ENCODE peak calls at places on chromosomes 2 and 18, in five cellular contexts. One of them, this sample, is unnamed.

GRCh38 chr2:237189799-237190198 is 104.1 kb downstream of the COPS8 start:
- DNase-seq in breast epithelium: no peak
- DNase-seq in fibroblast of pulmonary artery: no peak
- DNase-seq in A549: no peak
- DNase-seq in hepatocyte: no peak
- DNase-seq in this sample: no peak

GRCh38 chr2:36586672-36587071 is 11.3 kb downstream of the FEZ2 start:
- DNase-seq in hepatocyte: no peak
- DNase-seq in A549: no peak
- DNase-seq in breast epithelium: no peak
- DNase-seq in fibroblast of pulmonary artery: no peak
- DNase-seq in this sample: no peak

GRCh38 chr2:240822280-240822847 is 2.3 kb upstream of the KIF1A start:
- DNase-seq in A549: no peak
- DNase-seq in fibroblast of pulmonary artery: no peak
- DNase-seq in breast epithelium: no peak
- DNase-seq in hepatocyte: no peak
- DNase-seq in this sample: no peak

GRCh38 chr2:119849838-119850565 is 90.3 kb downstream of the PTPN4 start:
- DNase-seq in A549: no peak
- DNase-seq in fibroblast of pulmonary artery: no peak
- DNase-seq in breast epithelium: no peak
- DNase-seq in hepatocyte: no peak
- DNase-seq in this sample: no peak

GRCh38 chr2:198441246-198441645 is 636.9 kb downstream of the PLCL1 start:
- DNase-seq in breast epithelium: no peak
- DNase-seq in A549: no peak
- DNase-seq in fibroblast of pulmonary artery: no peak
- DNase-seq in hepatocyte: no peak
- DNase-seq in this sample: no peak

GRCh38 chr2:27832396-27832795 is 57.8 kb downstream of the RBKS start:
- DNase-seq in hepatocyte: no peak
- DNase-seq in fibroblast of pulmonary artery: peak
- DNase-seq in A549: no peak
- DNase-seq in breast epithelium: no peak
- DNase-seq in this sample: no peak

GRCh38 chr2:237181844-237182243 is 96.2 kb downstream of the COPS8 start:
- DNase-seq in hepatocyte: peak
- DNase-seq in A549: peak
- DNase-seq in breast epithelium: no peak
- DNase-seq in fibroblast of pulmonary artery: peak
- DNase-seq in this sample: no peak

GRCh38 chr2:122129399-122129798 is 373.9 kb downstream of the TSN start:
- DNase-seq in hepatocyte: no peak
- DNase-seq in A549: no peak
- DNase-seq in fibroblast of pulmonary artery: no peak
- DNase-seq in breast epithelium: no peak
- DNase-seq in this sample: no peak

GRCh38 chr18:9539283-9539682 is 64.0 kb downstream of the RALBP1 start:
- DNase-seq in A549: no peak
- DNase-seq in hepatocyte: no peak
- DNase-seq in breast epithelium: no peak
- DNase-seq in fibroblast of pulmonary artery: peak
- DNase-seq in this sample: no peak

GRCh38 chr2:27737676-27738348 is 33.7 kb upstream of the MRPL33 start:
- DNase-seq in A549: peak
- DNase-seq in hepatocyte: peak
- DNase-seq in breast epithelium: no peak
- DNase-seq in fibroblast of pulmonary artery: peak
- DNase-seq in this sample: no peak

GRCh38 chr2:230793573-230794359 is 71.0 kb upstream of the ITM2C start:
- DNase-seq in breast epithelium: no peak
- DNase-seq in hepatocyte: peak
- DNase-seq in fibroblast of pulmonary artery: peak
- DNase-seq in A549: peak
- DNase-seq in this sample: no peak

GRCh38 chr2:1300284-1300683 is 113.0 kb upstream of the TPO start:
- DNase-seq in hepatocyte: no peak
- DNase-seq in A549: no peak
- DNase-seq in fibroblast of pulmonary artery: no peak
- DNase-seq in breast epithelium: no peak
- DNase-seq in this sample: no peak

GRCh38 chr2:171966268-171966667 is 33.5 kb upstream of the METAP1D start:
- DNase-seq in fibroblast of pulmonary artery: no peak
- DNase-seq in breast epithelium: no peak
- DNase-seq in hepatocyte: no peak
- DNase-seq in A549: no peak
- DNase-seq in this sample: no peak

GRCh38 chr2:65503746-65504145 is 71.3 kb upstream of the SPRED2 start:
- DNase-seq in A549: no peak
- DNase-seq in fibroblast of pulmonary artery: no peak
- DNase-seq in hepatocyte: no peak
- DNase-seq in breast epithelium: no peak
- DNase-seq in this sample: no peak

GRCh38 chr2:24642351-24642750 is 150.8 kb downstream of the PTRHD1 start:
- DNase-seq in fibroblast of pulmonary artery: no peak
- DNase-seq in hepatocyte: no peak
- DNase-seq in A549: no peak
- DNase-seq in breast epithelium: no peak
- DNase-seq in this sample: no peak

GRCh38 chr2:76197842-76198448 is 487.2 kb upstream of the GCFC2 start:
- DNase-seq in breast epithelium: peak
- DNase-seq in hepatocyte: peak
- DNase-seq in A549: peak
- DNase-seq in fibroblast of pulmonary artery: peak
- DNase-seq in this sample: peak

GRCh38 chr18:48393170-48393569 is 16.0 kb downstream of the ZBTB7C start:
- DNase-seq in hepatocyte: no peak
- DNase-seq in A549: no peak
- DNase-seq in fibroblast of pulmonary artery: no peak
- DNase-seq in breast epithelium: no peak
- DNase-seq in this sample: no peak

GRCh38 chr18:37705016-37705415 is 139.4 kb upstream of the CELF4 start:
- DNase-seq in fibroblast of pulmonary artery: no peak
- DNase-seq in A549: no peak
- DNase-seq in breast epithelium: no peak
- DNase-seq in hepatocyte: no peak
- DNase-seq in this sample: no peak

GRCh38 chr2:127420039-127420864 is 2.0 kb downstream of the PROC start:
- DNase-seq in hepatocyte: no peak
- DNase-seq in breast epithelium: no peak
- DNase-seq in A549: no peak
- DNase-seq in fibroblast of pulmonary artery: no peak
- DNase-seq in this sample: no peak

DNA sequence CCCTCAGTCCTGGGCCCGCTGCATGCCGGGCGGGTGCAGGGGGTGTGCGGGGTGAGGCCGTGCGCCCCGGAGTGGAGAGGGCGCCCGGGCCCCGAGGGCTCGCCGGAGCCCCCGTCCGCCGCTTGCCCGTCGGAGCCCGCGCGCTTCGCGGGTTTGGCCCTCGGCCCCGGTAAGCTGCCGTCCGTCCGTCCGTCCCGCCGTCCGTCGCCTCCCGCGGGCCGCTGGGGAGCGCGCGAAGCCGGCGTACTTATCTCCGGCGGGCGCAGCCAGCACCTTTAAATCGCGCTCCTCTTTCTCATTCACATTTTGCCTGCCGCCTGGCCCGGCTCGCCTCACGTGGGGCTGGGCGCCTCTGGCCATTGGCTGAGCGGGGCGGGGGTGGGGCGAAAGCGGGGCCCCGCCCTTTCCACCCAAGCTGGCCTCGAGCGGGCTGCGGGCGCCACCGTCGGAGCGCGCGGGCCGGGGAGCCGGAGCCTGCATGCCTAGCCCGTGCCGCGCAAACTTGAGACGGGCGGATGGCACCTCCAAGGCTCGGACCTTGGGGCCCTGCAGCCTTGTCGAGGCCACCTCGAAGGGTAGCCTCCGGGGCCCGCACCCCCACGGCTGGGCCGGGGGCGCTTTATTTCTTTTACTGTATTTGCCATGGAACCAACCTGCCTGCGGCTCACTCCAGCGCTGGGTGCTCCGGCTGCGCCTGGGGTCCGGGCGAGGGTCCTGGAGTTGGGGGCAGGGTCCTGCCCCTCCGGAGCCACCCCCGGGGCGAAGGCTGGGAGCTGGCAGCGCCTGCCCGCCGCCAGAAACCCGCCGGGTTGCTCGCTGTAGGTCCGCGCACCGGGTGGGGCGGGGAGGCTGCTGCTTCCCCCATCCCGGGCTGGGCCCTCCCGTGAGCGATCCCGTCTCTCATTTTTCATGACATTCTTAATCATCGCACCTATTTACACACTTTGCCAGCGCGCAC is at the start of gene GBX2:
- DNase-seq in fibroblast of pulmonary artery: peak
- DNase-seq in breast epithelium: no peak
- DNase-seq in hepatocyte: peak
- DNase-seq in A549: peak
- DNase-seq in this sample: peak
- H3K4me3 ChIP-seq in fibroblast of pulmonary artery: peak
- H3K4me3 ChIP-seq in breast epithelium: peak
- H3K4me3 ChIP-seq in hepatocyte: peak
- H3K4me3 ChIP-seq in A549: peak
- H3K4me3 ChIP-seq in this sample: peak

GRCh38 chr2:158922610-158923009 is 45.8 kb upstream of the TANC1 start:
- DNase-seq in breast epithelium: no peak
- DNase-seq in fibroblast of pulmonary artery: peak
- DNase-seq in A549: no peak
- DNase-seq in hepatocyte: no peak
- DNase-seq in this sample: no peak
- H3K4me3 ChIP-seq in breast epithelium: no peak
- H3K4me3 ChIP-seq in fibroblast of pulmonary artery: no peak
- H3K4me3 ChIP-seq in A549: no peak
- H3K4me3 ChIP-seq in hepatocyte: no peak
- H3K4me3 ChIP-seq in this sample: no peak

GRCh38 chr2:191844706-191845105 is 2.2 kb downstream of the CAVIN2 start:
- DNase-seq in hepatocyte: no peak
- DNase-seq in fibroblast of pulmonary artery: no peak
- DNase-seq in breast epithelium: no peak
- DNase-seq in A549: no peak
- DNase-seq in this sample: no peak
- H3K4me3 ChIP-seq in hepatocyte: no peak
- H3K4me3 ChIP-seq in fibroblast of pulmonary artery: peak
- H3K4me3 ChIP-seq in breast epithelium: peak
- H3K4me3 ChIP-seq in A549: peak
- H3K4me3 ChIP-seq in this sample: no peak

DNA sequence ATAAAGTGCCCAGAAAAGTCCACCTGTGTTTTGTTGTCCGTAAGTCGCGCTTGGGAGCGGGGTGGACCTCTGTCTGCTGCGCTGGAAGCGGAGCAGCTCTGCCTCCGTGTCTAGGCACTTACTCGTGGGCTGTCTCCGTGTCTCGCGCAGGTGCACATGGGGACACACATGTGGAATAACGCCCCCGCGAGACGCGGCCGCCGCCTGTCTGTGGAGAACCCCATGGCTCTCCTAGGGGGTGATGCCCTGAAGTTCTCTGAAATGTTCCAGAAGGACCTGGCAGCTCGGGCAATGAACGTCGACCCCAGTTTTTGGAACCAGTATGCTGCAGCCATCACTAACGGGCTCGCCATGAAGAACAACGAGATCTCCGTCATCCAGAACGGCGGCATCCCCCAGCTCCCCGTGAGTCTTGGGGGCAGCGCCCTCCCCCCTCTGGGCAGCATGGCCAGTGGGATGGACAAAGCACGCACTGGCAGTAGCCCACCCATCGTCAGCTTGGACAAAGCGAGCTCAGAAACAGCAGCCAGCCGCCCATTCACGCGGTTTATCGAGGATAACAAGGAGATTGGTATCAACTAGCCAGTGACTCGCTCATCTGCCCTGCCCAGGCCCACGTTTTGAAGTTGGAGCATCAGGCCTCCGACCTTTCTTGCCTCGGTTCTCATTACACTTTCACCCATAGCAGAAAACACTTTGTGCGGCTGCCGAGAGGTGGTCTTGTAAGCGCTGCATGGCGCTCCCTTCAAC is 17.3 kb downstream of the SALL3 start:
- DNase-seq in fibroblast of pulmonary artery: no peak
- DNase-seq in A549: no peak
- DNase-seq in hepatocyte: no peak
- DNase-seq in breast epithelium: no peak
- DNase-seq in this sample: no peak
- H3K4me3 ChIP-seq in fibroblast of pulmonary artery: no peak
- H3K4me3 ChIP-seq in A549: no peak
- H3K4me3 ChIP-seq in hepatocyte: no peak
- H3K4me3 ChIP-seq in breast epithelium: no peak
- H3K4me3 ChIP-seq in this sample: no peak

DNA sequence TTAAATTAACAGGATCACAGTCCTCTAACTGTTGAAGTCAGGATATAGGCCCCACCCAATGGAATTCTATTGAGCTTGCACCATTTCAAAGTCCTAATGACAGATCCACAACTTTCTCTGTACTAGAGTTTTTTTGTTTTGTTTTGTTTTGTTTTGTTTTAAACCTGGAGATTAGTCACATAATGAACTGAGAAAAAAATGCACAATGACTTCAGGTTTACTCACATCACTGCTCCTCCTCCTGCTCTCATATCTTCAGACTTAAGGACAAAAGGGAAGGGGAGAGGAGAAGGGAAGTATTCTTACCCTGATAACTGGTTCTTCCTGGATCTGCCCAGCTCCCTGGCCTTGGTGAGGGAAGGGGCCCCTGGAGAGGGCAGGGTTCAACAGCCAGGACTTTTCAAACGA is 208.2 kb upstream of the EPHA4 start:
- DNase-seq in fibroblast of pulmonary artery: peak
- DNase-seq in hepatocyte: peak
- DNase-seq in A549: peak
- DNase-seq in breast epithelium: no peak
- DNase-seq in this sample: no peak
- H3K4me3 ChIP-seq in fibroblast of pulmonary artery: no peak
- H3K4me3 ChIP-seq in hepatocyte: no peak
- H3K4me3 ChIP-seq in A549: no peak
- H3K4me3 ChIP-seq in breast epithelium: no peak
- H3K4me3 ChIP-seq in this sample: no peak

DNA sequence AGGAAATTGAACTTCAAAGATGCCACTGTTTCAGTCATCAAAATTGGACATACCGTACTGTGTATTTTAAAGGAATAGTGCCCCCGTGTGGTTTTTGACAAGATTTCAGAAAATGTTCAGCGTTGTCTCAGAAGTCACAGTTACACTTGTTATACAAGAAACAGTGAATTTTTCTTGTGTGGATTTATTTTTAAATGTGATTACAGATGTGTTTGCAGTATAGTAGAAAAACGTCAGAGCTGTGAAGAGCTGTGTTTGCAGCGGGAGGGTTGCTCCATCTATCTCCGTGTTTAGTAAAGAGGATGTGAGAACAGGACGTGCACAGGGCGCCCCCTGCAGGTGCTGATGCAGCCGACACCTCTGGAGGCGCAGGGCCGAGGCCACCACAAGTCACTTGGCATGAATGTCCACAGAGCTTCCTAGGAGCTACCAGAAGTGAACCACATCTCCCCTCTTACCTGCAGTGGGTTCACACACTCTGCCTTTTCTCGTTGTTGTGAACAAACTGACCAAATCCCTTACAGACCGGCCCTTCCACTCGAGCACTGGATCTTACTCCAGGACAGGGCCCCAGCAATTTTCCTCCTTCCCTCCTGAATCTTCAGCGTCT is 73.1 kb downstream of the CACNB4 start:
- DNase-seq in breast epithelium: peak
- DNase-seq in hepatocyte: peak
- DNase-seq in fibroblast of pulmonary artery: peak
- DNase-seq in A549: peak
- DNase-seq in this sample: peak
- H3K4me3 ChIP-seq in breast epithelium: peak
- H3K4me3 ChIP-seq in hepatocyte: peak
- H3K4me3 ChIP-seq in fibroblast of pulmonary artery: peak
- H3K4me3 ChIP-seq in A549: peak
- H3K4me3 ChIP-seq in this sample: peak